ENCODE peak calls at places on chromosomes 12 and 14, in eight cellular contexts. One of them, this sample, is unnamed.
A peak's percentile ranks its signal among the peaks of the same experiment; 100 is the strongest.

GRCh38 chr14:21913759-21914158 is 240.1 kb upstream of the OR4E1 start:
- DNase-seq in RWPE2: no peak
- DNase-seq in esophagus squamous epithelium: no peak
- DNase-seq in NCI-H510A: no peak
- DNase-seq in T-cell: peak; percentile 70
- DNase-seq in stimulated activated CD8-positive, alpha-beta memory T cell treated with anti-CD3 and anti-CD28 coated beads, Interleukin-15, amount 100 ng/mL, for 1 hour: peak; percentile 66
- DNase-seq in colonic mucosa: peak; percentile 74
- DNase-seq in NCI-H345: peak; percentile 36
- DNase-seq in this sample: no peak

GRCh38 chr14:53871947-53872346 is 84.7 kb downstream of the BMP4 start:
- DNase-seq in RWPE2: no peak
- DNase-seq in esophagus squamous epithelium: no peak
- DNase-seq in NCI-H510A: no peak
- DNase-seq in NCI-H345: no peak
- DNase-seq in stimulated activated CD8-positive, alpha-beta memory T cell treated with anti-CD3 and anti-CD28 coated beads, Interleukin-15, amount 100 ng/mL, for 1 hour: no peak
- DNase-seq in T-cell: no peak
- DNase-seq in colonic mucosa: no peak
- DNase-seq in this sample: no peak

GRCh38 chr14:69693823-69694729 is 72.9 kb upstream of the SRSF5 start:
- DNase-seq in colonic mucosa: peak; percentile 90
- DNase-seq in NCI-H345: no peak
- DNase-seq in NCI-H510A: no peak
- DNase-seq in T-cell: no peak
- DNase-seq in esophagus squamous epithelium: no peak
- DNase-seq in RWPE2: no peak
- DNase-seq in stimulated activated CD8-positive, alpha-beta memory T cell treated with anti-CD3 and anti-CD28 coated beads, Interleukin-15, amount 100 ng/mL, for 1 hour: no peak
- DNase-seq in this sample: peak; percentile 45

GRCh38 chr12:91680864-91681263 is 464.8 kb downstream of the BTG1 start:
- DNase-seq in NCI-H510A: no peak
- DNase-seq in T-cell: no peak
- DNase-seq in NCI-H345: no peak
- DNase-seq in stimulated activated CD8-positive, alpha-beta memory T cell treated with anti-CD3 and anti-CD28 coated beads, Interleukin-15, amount 100 ng/mL, for 1 hour: no peak
- DNase-seq in colonic mucosa: no peak
- DNase-seq in esophagus squamous epithelium: no peak
- DNase-seq in RWPE2: no peak
- DNase-seq in this sample: no peak

GRCh38 chr12:89091293-89091841 is 260.9 kb downstream of the DUSP6 start:
- DNase-seq in esophagus squamous epithelium: no peak
- DNase-seq in NCI-H345: no peak
- DNase-seq in T-cell: no peak
- DNase-seq in RWPE2: no peak
- DNase-seq in NCI-H510A: no peak
- DNase-seq in colonic mucosa: no peak
- DNase-seq in stimulated activated CD8-positive, alpha-beta memory T cell treated with anti-CD3 and anti-CD28 coated beads, Interleukin-15, amount 100 ng/mL, for 1 hour: no peak
- DNase-seq in this sample: no peak

GRCh38 chr14:63896278-63896720 is 43.5 kb downstream of the SYNE2 start:
- DNase-seq in RWPE2: peak; percentile 80
- DNase-seq in NCI-H510A: no peak
- DNase-seq in T-cell: no peak
- DNase-seq in stimulated activated CD8-positive, alpha-beta memory T cell treated with anti-CD3 and anti-CD28 coated beads, Interleukin-15, amount 100 ng/mL, for 1 hour: no peak
- DNase-seq in NCI-H345: peak; percentile 48
- DNase-seq in esophagus squamous epithelium: no peak
- DNase-seq in colonic mucosa: peak; percentile 76
- DNase-seq in this sample: peak; percentile 77

GRCh38 chr12:40668095-40668494 is 24.1 kb upstream of the CNTN1 start:
- DNase-seq in colonic mucosa: no peak
- DNase-seq in NCI-H345: peak; percentile 10
- DNase-seq in NCI-H510A: no peak
- DNase-seq in RWPE2: no peak
- DNase-seq in T-cell: no peak
- DNase-seq in stimulated activated CD8-positive, alpha-beta memory T cell treated with anti-CD3 and anti-CD28 coated beads, Interleukin-15, amount 100 ng/mL, for 1 hour: no peak
- DNase-seq in esophagus squamous epithelium: no peak
- DNase-seq in this sample: no peak

GRCh38 chr14:69398818-69399210 is 322 bp downstream of the SLC39A9 start:
- DNase-seq in NCI-H345: no peak
- DNase-seq in NCI-H510A: no peak
- DNase-seq in stimulated activated CD8-positive, alpha-beta memory T cell treated with anti-CD3 and anti-CD28 coated beads, Interleukin-15, amount 100 ng/mL, for 1 hour: no peak
- DNase-seq in esophagus squamous epithelium: no peak
- DNase-seq in T-cell: no peak
- DNase-seq in RWPE2: no peak
- DNase-seq in colonic mucosa: no peak
- DNase-seq in this sample: no peak

GRCh38 chr12:82461851-82462250 is 103.5 kb downstream of the METTL25 start:
- DNase-seq in RWPE2: no peak
- DNase-seq in NCI-H510A: no peak
- DNase-seq in colonic mucosa: no peak
- DNase-seq in stimulated activated CD8-positive, alpha-beta memory T cell treated with anti-CD3 and anti-CD28 coated beads, Interleukin-15, amount 100 ng/mL, for 1 hour: no peak
- DNase-seq in T-cell: no peak
- DNase-seq in NCI-H345: no peak
- DNase-seq in esophagus squamous epithelium: no peak
- DNase-seq in this sample: no peak

GRCh38 chr12:7693793-7694192 is 1.8 kb downstream of the GDF3 start:
- DNase-seq in T-cell: no peak
- DNase-seq in NCI-H345: no peak
- DNase-seq in NCI-H510A: no peak
- DNase-seq in esophagus squamous epithelium: no peak
- DNase-seq in RWPE2: no peak
- DNase-seq in stimulated activated CD8-positive, alpha-beta memory T cell treated with anti-CD3 and anti-CD28 coated beads, Interleukin-15, amount 100 ng/mL, for 1 hour: no peak
- DNase-seq in colonic mucosa: no peak
- DNase-seq in this sample: no peak

GRCh38 chr12:122350444-122350843 is 72.0 kb downstream of the CLIP1 start:
- DNase-seq in T-cell: no peak
- DNase-seq in colonic mucosa: no peak
- DNase-seq in NCI-H510A: no peak
- DNase-seq in RWPE2: no peak
- DNase-seq in esophagus squamous epithelium: no peak
- DNase-seq in NCI-H345: no peak
- DNase-seq in stimulated activated CD8-positive, alpha-beta memory T cell treated with anti-CD3 and anti-CD28 coated beads, Interleukin-15, amount 100 ng/mL, for 1 hour: no peak
- DNase-seq in this sample: no peak

GRCh38 chr12:122481861-122482260 is 18.9 kb downstream of the ZCCHC8 start:
- DNase-seq in NCI-H510A: no peak
- DNase-seq in colonic mucosa: no peak
- DNase-seq in RWPE2: no peak
- DNase-seq in NCI-H345: no peak
- DNase-seq in stimulated activated CD8-positive, alpha-beta memory T cell treated with anti-CD3 and anti-CD28 coated beads, Interleukin-15, amount 100 ng/mL, for 1 hour: no peak
- DNase-seq in esophagus squamous epithelium: no peak
- DNase-seq in T-cell: no peak
- DNase-seq in this sample: no peak

GRCh38 chr14:70718383-70719123 is 76.8 kb downstream of the TTC9 start:
- DNase-seq in esophagus squamous epithelium: no peak
- DNase-seq in colonic mucosa: no peak
- DNase-seq in NCI-H345: no peak
- DNase-seq in stimulated activated CD8-positive, alpha-beta memory T cell treated with anti-CD3 and anti-CD28 coated beads, Interleukin-15, amount 100 ng/mL, for 1 hour: no peak
- DNase-seq in NCI-H510A: no peak
- DNase-seq in T-cell: no peak
- DNase-seq in RWPE2: peak; percentile 86
- DNase-seq in this sample: no peak